ENCODE peak calls at places on chromosomes 13 and 19, in five cellular contexts. U is A549, T is K562, W is WTC11, Z is GM12878. C is an unnamed sample.

GRCh38 chr19:48479686-48480085 is 10.5 kb downstream of the CYTH2 start:
- DNase-seq in U (no peak), T (no peak), W (no peak), Z (no peak), C (no peak)

GRCh38 chr13:113962975-113963374 is 10.9 kb downstream of the C13orf46 start:
- DNase-seq in U (no peak), T (no peak), W (no peak), Z (no peak), C (no peak)

GRCh38 chr13:79966502-79966901 is 374.4 kb downstream of the SPRY2 start:
- DNase-seq in U (peak), T (no peak), W (peak), Z (no peak), C (no peak)

GRCh38 chr19:4360081-4360569 is 16.8 kb downstream of the MPND start:
- DNase-seq in U (no peak), T (no peak), W (no peak), Z (no peak), C (no peak)

GRCh38 chr19:17294051-17294891 is 9.0 kb downstream of the ABHD8 start:
- DNase-seq in U (peak), T (peak), W (peak), Z (no peak), C (no peak)

GRCh38 chr19:31145021-31145420 is 204.2 kb downstream of the TSHZ3 start:
- DNase-seq in U (no peak), T (no peak), W (no peak), Z (no peak), C (no peak)

GRCh38 chr19:18126097-18126496 is 26.9 kb upstream of the PIK3R2 start:
- DNase-seq in U (no peak), T (no peak), W (no peak), Z (no peak), C (no peak)

GRCh38 chr13:110024646-110024980 is 238.2 kb upstream of the IRS2 start:
- DNase-seq in U (no peak), T (no peak), W (no peak), Z (no peak), C (no peak)

GRCh38 chr19:6091771-6092291 is 18.5 kb downstream of the RFX2 start:
- DNase-seq in U (no peak), T (no peak), W (no peak), Z (no peak), C (no peak)

GRCh38 chr19:46069841-46070341 is 29.1 kb upstream of the IGFL4 start:
- DNase-seq in U (peak), T (no peak), W (no peak), Z (no peak), C (peak)

GRCh38 chr19:57351867-57352266 is 796 bp downstream of the ZNF304 start:
- DNase-seq in U (no peak), T (peak), W (no peak), Z (no peak), C (no peak)

GRCh38 chr19:2053601-2054389 is 2.8 kb upstream of the MKNK2 start:
- DNase-seq in U (no peak), T (no peak), W (no peak), Z (no peak), C (no peak)

GRCh38 chr19:6402834-6403608 is 10.1 kb upstream of the GTF2F1 start:
- DNase-seq in U (no peak), T (no peak), W (no peak), Z (no peak), C (peak)

GRCh38 chr19:43780706-43781525 is at the start of gene KCNN4:
- DNase-seq in U (peak), T (peak), W (no peak), Z (no peak), C (no peak)

GRCh38 chr19:29845576-29846176 is 33.9 kb downstream of the CCNE1 start:
- DNase-seq in U (peak), T (peak), W (no peak), Z (no peak), C (no peak)

GRCh38 chr13:85379991-85380390 is 419.2 kb downstream of the SLITRK6 start:
- DNase-seq in U (no peak), T (no peak), W (no peak), Z (no peak), C (no peak)

GRCh38 chr13:80360298-80360827 is 19.4 kb upstream of the SPRY2 start:
- DNase-seq in U (no peak), T (no peak), W (no peak), Z (no peak), C (no peak)

GRCh38 chr19:582497-583197 is 7.0 kb upstream of the HCN2 start:
- DNase-seq in U (no peak), T (peak), W (no peak), Z (no peak), C (no peak)

GRCh38 chr13:77528834-77529500 is 6.5 kb upstream of the SCEL start:
- DNase-seq in U (no peak), T (no peak), W (no peak), Z (no peak), C (no peak)

GRCh38 chr19:10107817-10108367 is 1.7 kb downstream of the PPAN start:
- DNase-seq in U (no peak), T (no peak), W (no peak), Z (no peak), C (no peak)

GRCh38 chr19:39110263-39110967 is 15.2 kb upstream of the PAK4 start:
- DNase-seq in U (peak), T (peak), W (peak), Z (no peak), C (peak)
- TF ChIP-seq ESRRA in U (no peak), T (no peak), W (no peak), Z (no peak), C (no peak)

GRCh38 chr13:98228661-98229349 is 51.7 kb upstream of the RNF113B start:
- DNase-seq in U (no peak), T (no peak), W (no peak), Z (no peak), C (no peak)
- TF ChIP-seq ESRRA in U (no peak), T (no peak), W (no peak), Z (no peak), C (no peak)

GRCh38 chr19:34461375-34462100 is 20.0 kb upstream of the WTIP start:
- DNase-seq in U (no peak), T (no peak), W (no peak), Z (no peak), C (no peak)
- TF ChIP-seq ESRRA in U (no peak), T (no peak), W (no peak), Z (no peak), C (no peak)

DNA sequence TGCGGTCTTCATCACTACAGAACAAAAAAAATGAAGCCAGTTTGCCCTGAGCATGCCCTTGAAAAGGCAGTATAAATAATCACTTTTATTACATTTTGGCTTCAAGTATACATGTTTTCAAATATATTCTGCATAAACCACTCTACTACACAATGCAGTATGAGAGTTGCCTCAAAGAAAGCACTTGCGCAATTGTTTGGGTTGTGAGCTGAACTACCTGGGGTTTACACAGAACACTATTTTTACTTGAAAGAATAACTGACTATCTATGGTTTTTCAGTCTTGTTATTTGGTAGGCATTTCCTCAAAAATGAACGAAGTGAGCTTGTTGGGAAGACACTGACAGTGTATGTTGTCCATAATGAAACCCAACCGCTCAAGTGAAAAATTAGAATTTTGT is 264.4 kb upstream of the KLF12 start:
- DNase-seq in U (no peak), T (no peak), W (no peak), Z (no peak), C (no peak)
- TF ChIP-seq ESRRA in U (no peak), T (no peak), W (no peak), Z (no peak), C (no peak)

C was measured in HepG2.